ENCODE peak calls at places on chromosomes 1 and 21, in nine cellular contexts. F is suprapubic skin, M is esophagus muscularis mucosa, Y is GM12878, K is K562, A is A549, R is tibial nerve, E is sigmoid colon, O is stomach. C is an unnamed sample.

GRCh38 chr1:10751561-10752085 is 44.8 kb downstream of the CASZ1 start:
- DNase-seq in R (no peak), M (no peak), Y (no peak), O (no peak), K (no peak), A (no peak), E (no peak), F (no peak), C (no peak)

GRCh38 chr1:35451125-35451528 is 106.1 kb downstream of the KIAA0319L start:
- DNase-seq in E (peak), A (peak), R (peak), M (peak), F (peak), O (peak), K (peak), Y (no peak), C (peak)

GRCh38 chr1:158898722-158899121 is 32.6 kb upstream of the PYHIN1 start:
- DNase-seq in R (no peak), M (no peak), O (no peak), F (no peak), E (no peak), A (no peak), Y (no peak), K (no peak), C (no peak)

GRCh38 chr1:232521660-232522059 is 108.3 kb downstream of the SIPA1L2 start:
- DNase-seq in R (no peak), A (no peak), K (no peak), E (no peak), M (no peak), Y (no peak), O (no peak), F (no peak), C (no peak)

GRCh38 chr1:63774617-63775417 is 1.0 kb downstream of the ROR1 start:
- DNase-seq in O (peak), Y (no peak), F (peak), M (peak), R (peak), A (peak), K (no peak), E (peak), C (peak)

GRCh38 chr21:35909456-35910178 is 150.7 kb downstream of the SETD4 start:
- DNase-seq in K (peak), R (no peak), O (no peak), E (no peak), F (no peak), A (no peak), M (no peak), Y (no peak), C (no peak)

GRCh38 chr1:90394247-90394646 is 322.9 kb downstream of the BARHL2 start:
- DNase-seq in Y (no peak), M (no peak), E (no peak), O (no peak), R (no peak), A (no peak), K (no peak), F (no peak), C (no peak)

GRCh38 chr1:184241446-184241845 is 145.4 kb upstream of the C1orf21 start:
- DNase-seq in K (no peak), A (no peak), R (no peak), Y (no peak), F (no peak), O (no peak), M (no peak), E (no peak), C (no peak)

GRCh38 chr1:225299624-225300023 is 128.2 kb downstream of the LBR start:
- DNase-seq in K (no peak), R (no peak), E (no peak), Y (no peak), A (no peak), O (no peak), F (no peak), M (no peak), C (no peak)

GRCh38 chr1:151282883-151283725 is 1.0 kb downstream of the ZNF687 start:
- DNase-seq in Y (no peak), R (peak), F (no peak), E (peak), O (peak), A (no peak), M (no peak), K (peak), C (peak)

GRCh38 chr21:34845521-34846213 is 176.9 kb downstream of the CLIC6 start:
- DNase-seq in K (no peak), E (no peak), F (peak), Y (peak), A (no peak), M (no peak), O (peak), R (no peak), C (no peak)

GRCh38 chr1:217393901-217394300 is 237.0 kb downstream of the GPATCH2 start:
- DNase-seq in Y (no peak), M (peak), A (peak), O (no peak), K (no peak), R (no peak), E (no peak), F (no peak), C (no peak)

GRCh38 chr21:29347274-29347681 is 48.6 kb downstream of the BACH1 start:
- DNase-seq in Y (no peak), E (no peak), M (no peak), A (no peak), O (no peak), K (no peak), R (peak), F (no peak), C (no peak)

GRCh38 chr1:17059391-17060128 is 5.7 kb upstream of the SDHB start:
- DNase-seq in E (no peak), A (peak), M (no peak), K (peak), R (peak), F (no peak), Y (peak), O (peak), C (peak)

GRCh38 chr1:185477638-185478216 is 160.7 kb upstream of the IVNS1ABP start:
- DNase-seq in E (no peak), F (no peak), A (no peak), K (no peak), R (peak), Y (no peak), M (no peak), O (peak), C (no peak)

GRCh38 chr1:158037876-158038359 is 44.5 kb downstream of the KIRREL1 start:
- DNase-seq in M (no peak), F (no peak), K (no peak), O (no peak), A (peak), Y (no peak), R (no peak), E (no peak), C (peak)

GRCh38 chr1:54922921-54923421 is 36.0 kb upstream of the DHCR24 start:
- DNase-seq in F (no peak), E (no peak), R (no peak), A (no peak), O (peak), M (no peak), Y (no peak), K (no peak), C (no peak)

GRCh38 chr1:224116131-224116530 is 2.2 kb downstream of the FBXO28 start:
- DNase-seq in A (peak), M (no peak), F (no peak), K (peak), O (no peak), Y (peak), E (no peak), R (no peak), C (no peak)

GRCh38 chr1:55204997-55205396 is 10.2 kb downstream of the USP24 start:
- DNase-seq in F (no peak), K (no peak), M (no peak), R (no peak), O (no peak), Y (no peak), A (no peak), E (no peak), C (no peak)

GRCh38 chr1:243294723-243295121 is 38.9 kb downstream of the SDCCAG8 start:
- DNase-seq in K (no peak), R (no peak), E (no peak), M (no peak), A (no peak), F (no peak), O (no peak), Y (no peak), C (no peak)

GRCh38 chr21:33332143-33332542 is 7.4 kb downstream of the IFNAR1 start:
- DNase-seq in R (no peak), O (no peak), A (no peak), K (no peak), M (no peak), F (no peak), Y (no peak), E (no peak), C (no peak)

GRCh38 chr1:42176902-42177519 is 12.5 kb upstream of the GUCA2A start:
- DNase-seq in R (no peak), Y (no peak), O (no peak), A (peak), F (no peak), K (peak), E (no peak), M (no peak), C (no peak)

GRCh38 chr1:215543191-215543606 is 23.9 kb upstream of the KCTD3 start:
- DNase-seq in F (no peak), M (no peak), Y (peak), E (no peak), R (no peak), O (peak), A (no peak), K (no peak), C (no peak)

GRCh38 chr1:8170059-8170835 is 144.1 kb upstream of the ERRFI1 start:
- DNase-seq in F (no peak), K (no peak), Y (no peak), R (no peak), E (peak), A (no peak), M (no peak), O (no peak), C (no peak)

GRCh38 chr1:20875198-20875973 is 88.3 kb upstream of the HP1BP3 start:
- DNase-seq in A (no peak), R (no peak), K (no peak), E (no peak), F (no peak), M (no peak), Y (no peak), O (no peak), C (no peak)

GRCh38 chr1:67586596-67586995 is 98.4 kb upstream of the GADD45A start:
- DNase-seq in O (no peak), K (no peak), Y (no peak), M (no peak), F (no peak), A (no peak), E (no peak), R (no peak), C (peak)

GRCh38 chr1:108610073-108610472 is 50.2 kb downstream of the EEIG2 start:
- DNase-seq in Y (no peak), M (no peak), F (no peak), A (no peak), R (no peak), E (no peak), O (no peak), K (no peak), C (no peak)

GRCh38 chr1:222045816-222046215 is 303.9 kb upstream of the DUSP10 start:
- DNase-seq in O (no peak), Y (no peak), M (no peak), K (no peak), F (no peak), A (no peak), R (no peak), E (no peak), C (no peak)
- TF ChIP-seq EP300 in O (no peak), Y (no peak), M (no peak), K (no peak), F (no peak), A (no peak), R (no peak), E (no peak), C (no peak)

DNA sequence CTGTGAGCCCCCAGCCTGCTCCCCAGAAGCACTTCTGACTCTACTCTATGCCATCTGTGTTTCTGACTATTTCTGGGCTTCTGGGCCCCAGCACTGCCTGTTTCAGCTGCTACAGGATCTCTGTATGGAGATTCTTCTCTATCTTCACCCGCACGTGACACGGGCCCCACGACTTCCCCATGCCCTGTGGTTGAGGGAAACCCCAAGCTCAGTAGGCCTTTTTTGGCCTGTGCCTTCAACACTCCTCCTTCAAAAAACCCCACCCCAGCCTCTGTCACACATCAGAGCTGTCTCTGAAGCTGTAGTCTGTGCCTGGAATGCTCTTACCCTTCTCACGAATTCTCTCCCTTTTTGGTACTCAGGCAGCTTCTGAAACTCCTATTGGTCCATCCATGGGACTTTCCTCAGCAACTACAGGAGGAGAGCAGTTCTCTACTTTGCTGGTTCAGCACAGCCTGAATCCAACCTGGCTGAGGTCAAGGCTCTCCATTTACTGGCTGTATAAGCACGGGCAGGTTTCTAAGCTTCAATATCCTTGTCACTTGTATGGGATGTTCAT is 2.0 kb upstream of the NID1 start:
- DNase-seq in E (peak), K (no peak), Y (peak), A (no peak), R (peak), F (no peak), O (peak), M (peak), C (peak)
- TF ChIP-seq POLR2A in E (peak), K (no peak), Y (no peak), A (no peak), R (no peak), F (no peak), O (no peak), M (no peak), C (no peak)

GRCh38 chr1:201098992-201099391 is 13.2 kb downstream of the CACNA1S start:
- DNase-seq in O (no peak), E (no peak), R (no peak), M (no peak), F (no peak), Y (no peak), A (no peak), K (no peak), C (no peak)
- TF ChIP-seq EP300 in O (no peak), E (no peak), R (no peak), M (no peak), F (no peak), Y (no peak), A (no peak), K (no peak), C (no peak)

GRCh38 chr1:15885701-15886612 is 38.5 kb downstream of the SPEN start:
- DNase-seq in R (peak), K (peak), A (peak), M (peak), F (peak), E (peak), Y (peak), O (peak), C (peak)
- TF ChIP-seq POLR2A in R (peak), K (peak), A (no peak), M (no peak), F (no peak), E (peak), Y (peak), O (no peak), C (peak)